ENCODE peak calls at places on chromosomes 11 and 22, in nine cellular contexts. N is non-pigmented ciliary epithelial cell; I is activated CD4-positive, CD25-positive, alpha-beta regulatory T cell; E is RWPE2; F is memory B cell; U is ovary; J is fibroblast of the conjunctiva; O is fibroblast of lung; S is NCI-H1417. K is an unnamed sample.

GRCh38 chr11:66834943-66835342 is 8.3 kb upstream of the RCE1 start:
- DNase-seq in N (no peak), I (no peak), E (no peak), F (no peak), U (no peak), J (no peak), O (no peak), S (no peak), K (no peak)

GRCh38 chr11:9962722-9963121 is 298.8 kb downstream of the SWAP70 start:
- DNase-seq in N (no peak), I (no peak), E (no peak), F (no peak), U (no peak), J (no peak), O (no peak), S (no peak), K (peak)

GRCh38 chr22:50008151-50009040 is 4.2 kb downstream of the IL17REL start:
- DNase-seq in N (no peak), I (no peak), E (no peak), F (no peak), U (peak), J (no peak), O (no peak), S (peak), K (no peak)

GRCh38 chr11:60924110-60924905 is at the start of gene TMEM132A:
- DNase-seq in N (no peak), I (no peak), E (no peak), F (no peak), U (peak), J (peak), O (peak), S (peak), K (peak)

GRCh38 chr11:96752221-96752620 is 362.4 kb downstream of the JRKL start:
- DNase-seq in N (no peak), I (no peak), E (no peak), F (no peak), U (no peak), J (no peak), O (no peak), S (no peak), K (no peak)

GRCh38 chr11:109302591-109303334 is 119.2 kb upstream of the C11orf87 start:
- DNase-seq in N (no peak), I (no peak), E (no peak), F (no peak), U (no peak), J (no peak), O (peak), S (no peak), K (no peak)

GRCh38 chr11:126432525-126432924 is 77.0 kb downstream of the ST3GAL4 start:
- DNase-seq in N (no peak), I (no peak), E (no peak), F (no peak), U (peak), J (no peak), O (no peak), S (no peak), K (no peak)

GRCh38 chr11:120784566-120785251 is 239.2 kb upstream of the TBCEL start:
- DNase-seq in N (no peak), I (no peak), E (no peak), F (no peak), U (no peak), J (no peak), O (no peak), S (no peak), K (no peak)

GRCh38 chr11:56531856-56532255 is 11.2 kb downstream of the OR5M11 start:
- DNase-seq in N (no peak), I (no peak), E (no peak), F (no peak), U (no peak), J (no peak), O (no peak), S (no peak), K (no peak)

GRCh38 chr22:47154621-47155081 is 392.2 kb downstream of the TBC1D22A start:
- DNase-seq in N (no peak), I (no peak), E (no peak), F (no peak), U (peak), J (no peak), O (peak), S (no peak), K (peak)

GRCh38 chr11:46905806-46906205 is 12.5 kb downstream of the LRP4 start:
- DNase-seq in N (no peak), I (no peak), E (no peak), F (no peak), U (no peak), J (no peak), O (no peak), S (no peak), K (no peak)

GRCh38 chr11:113841691-113842090 is 33.7 kb downstream of the USP28 start:
- DNase-seq in N (no peak), I (no peak), E (no peak), F (no peak), U (no peak), J (no peak), O (no peak), S (no peak), K (no peak)

GRCh38 chr11:18726040-18726439 is at the start of gene IGSF22:
- DNase-seq in N (no peak), I (no peak), E (no peak), F (no peak), U (no peak), J (no peak), O (no peak), S (no peak), K (no peak)

GRCh38 chr22:43262990-43263644 is 76.2 kb upstream of the TTLL12 start:
- DNase-seq in N (no peak), I (no peak), E (no peak), F (no peak), U (peak), J (no peak), O (no peak), S (peak), K (no peak)

GRCh38 chr22:35337932-35338331 is 38.2 kb downstream of the TOM1 start:
- DNase-seq in N (no peak), I (no peak), E (no peak), F (no peak), U (no peak), J (no peak), O (no peak), S (no peak), K (no peak)

GRCh38 chr22:44270556-44270880 is 42.2 kb downstream of the SHISAL1 start:
- DNase-seq in N (no peak), I (no peak), E (peak), F (no peak), U (peak), J (no peak), O (no peak), S (no peak), K (no peak)

GRCh38 chr11:83895516-83895915 is 609.3 kb upstream of the CCDC90B start:
- DNase-seq in N (peak), I (no peak), E (no peak), F (no peak), U (no peak), J (no peak), O (peak), S (no peak), K (no peak)